ENCODE peak calls at places on chromosomes 1 and 21, in five cellular contexts. Z is NCI-H2171 treated with DMSO at 0.1 percent for 48 hours, C is heart right ventricle, L is stomach, E is colonic mucosa. O is an unnamed sample.

GRCh38 chr1:105072446-105072845 is 1322.7 kb downstream of the AMY1C start:
- DNase-seq in C (no peak), L (no peak), E (no peak), Z (no peak), O (no peak)

GRCh38 chr1:219774386-219774785 is 154.0 kb downstream of the SLC30A10 start:
- DNase-seq in L (no peak), Z (no peak), C (no peak), E (no peak), O (no peak)

GRCh38 chr1:53643881-53644390 is 95.0 kb downstream of the GLIS1 start:
- DNase-seq in L (peak), E (no peak), C (no peak), Z (no peak), O (no peak)

GRCh38 chr1:51937112-51937511 is 53.4 kb downstream of the RAB3B start:
- DNase-seq in L (no peak), C (no peak), Z (no peak), E (no peak), O (no peak)

GRCh38 chr1:56200921-56201320 is 378.4 kb downstream of the PLPP3 start:
- DNase-seq in L (no peak), C (no peak), Z (no peak), E (no peak), O (no peak)

GRCh38 chr1:1182491-1183220 is 9.0 kb downstream of the TTLL10 start:
- DNase-seq in L (no peak), C (no peak), E (no peak), Z (no peak), O (no peak)

GRCh38 chr1:117607471-117607870 is 1.6 kb downstream of the TENT5C start:
- DNase-seq in L (peak), Z (no peak), E (peak), C (no peak), O (peak)

GRCh38 chr1:12140676-12141532 is 25.9 kb upstream of the TNFRSF1B start:
- DNase-seq in E (no peak), L (no peak), C (no peak), Z (no peak), O (no peak)

GRCh38 chr1:50620680-50621329 is 197.6 kb upstream of the DMRTA2 start:
- DNase-seq in L (peak), C (no peak), E (peak), Z (peak), O (peak)

GRCh38 chr21:28742527-28742926 is 250.2 kb downstream of the LTN1 start:
- DNase-seq in L (no peak), E (no peak), Z (peak), C (no peak), O (no peak)

GRCh38 chr1:221856188-221857093 is 114.6 kb upstream of the DUSP10 start:
- DNase-seq in L (no peak), E (no peak), C (no peak), Z (no peak), O (no peak)

GRCh38 chr1:218409946-218410510 is 64.9 kb downstream of the TGFB2 start:
- DNase-seq in E (no peak), C (no peak), L (no peak), Z (no peak), O (no peak)

GRCh38 chr1:198287916-198288315 is 131.1 kb downstream of the NEK7 start:
- DNase-seq in C (no peak), E (no peak), Z (peak), L (no peak), O (peak)

GRCh38 chr21:14541840-14542495 is 4.1 kb downstream of the SAMSN1 start:
- DNase-seq in Z (no peak), E (no peak), L (no peak), C (no peak), O (no peak)

GRCh38 chr1:33347650-33347992 is 26.7 kb upstream of the A3GALT2 start:
- DNase-seq in E (peak), Z (peak), L (no peak), C (peak), O (peak)

GRCh38 chr1:48869116-48869893 is 92.6 kb upstream of the BEND5 start:
- DNase-seq in E (no peak), L (no peak), Z (peak), C (no peak), O (peak)

O was measured in NCI-H82.